ENCODE peak calls at places on chromosomes 1 and 21, in seven cellular contexts. Q is T-helper 17 cell, J is T-helper 1 cell, X is mesendoderm, W is HEK293T, B is amniotic stem cell, H is AML-193. K is an unnamed sample.

GRCh38 chr1:117826551-117827078 is 102.8 kb downstream of the GDAP2 start:
- DNase-seq in Q (no peak), J (no peak), X (no peak), W (no peak), B (peak), H (no peak), K (no peak)

GRCh38 chr1:88731475-88731874 is 47.4 kb downstream of the PKN2 start:
- DNase-seq in Q (no peak), J (no peak), X (no peak), W (no peak), B (peak), H (no peak), K (peak)

GRCh38 chr1:182595641-182596240 is 6.7 kb upstream of the RNASEL start:
- DNase-seq in Q (peak), J (peak), X (peak), W (peak), B (peak), H (peak), K (no peak)

GRCh38 chr1:59107916-59108315 is 189.0 kb upstream of the FGGY start:
- DNase-seq in Q (no peak), J (no peak), X (no peak), W (no peak), B (no peak), H (no peak), K (no peak)

GRCh38 chr1:22139817-22140216 is 3.1 kb downstream of the WNT4 start:
- DNase-seq in Q (no peak), J (no peak), X (peak), W (no peak), B (no peak), H (no peak), K (no peak)

GRCh38 chr1:35448344-35448801 is 108.8 kb downstream of the KIAA0319L start:
- DNase-seq in Q (no peak), J (no peak), X (no peak), W (no peak), B (peak), H (peak), K (no peak)

GRCh38 chr21:27564684-27565280 is 597.9 kb upstream of the ADAMTS5 start:
- DNase-seq in Q (no peak), J (no peak), X (peak), W (peak), B (no peak), H (peak), K (peak)

GRCh38 chr1:168636642-168637111 is 60.3 kb downstream of the XCL1 start:
- DNase-seq in Q (no peak), J (no peak), X (peak), W (no peak), B (no peak), H (no peak), K (no peak)

GRCh38 chr21:45302082-45303061 is 14.7 kb upstream of the POFUT2 start:
- DNase-seq in Q (peak), J (peak), X (no peak), W (no peak), B (no peak), H (no peak), K (no peak)

GRCh38 chr1:6956488-6957159 is 171.4 kb downstream of the CAMTA1 start:
- DNase-seq in Q (no peak), J (no peak), X (no peak), W (no peak), B (no peak), H (no peak), K (no peak)

GRCh38 chr1:74767490-74767889 is 34.5 kb downstream of the TYW3 start:
- DNase-seq in Q (no peak), J (no peak), X (peak), W (peak), B (no peak), H (no peak), K (no peak)

GRCh38 chr1:94551449-94551848 is 9.9 kb upstream of the F3 start:
- DNase-seq in Q (no peak), J (no peak), X (no peak), W (no peak), B (no peak), H (no peak), K (no peak)

GRCh38 chr21:26550357-26550756 is 22.7 kb downstream of the CYYR1 start:
- DNase-seq in Q (no peak), J (no peak), X (no peak), W (no peak), B (no peak), H (no peak), K (no peak)

GRCh38 chr1:202919615-202920014 is 7.4 kb downstream of the KLHL12 start:
- DNase-seq in Q (no peak), J (no peak), X (no peak), W (no peak), B (no peak), H (no peak), K (no peak)

GRCh38 chr1:242216368-242216767 is 217.5 kb upstream of the MAP1LC3C start:
- DNase-seq in Q (no peak), J (no peak), X (no peak), W (no peak), B (no peak), H (no peak), K (no peak)

K was measured in frontal cortex.